ENCODE peak calls at places on chromosome 6, in five cellular contexts. D is kidney glomerular epithelial cell; G is H7; W is stimulated activated naive CD8-positive, alpha-beta T cell treated with anti-CD3 and anti-CD28 coated beads, Interleukin-15, Interleukin-2, amounts not matched to agents 100 U/mL and 50 U/mL, for 24 hours; N is germinal center. X is an unnamed sample.

GRCh38 chr6:74715362-74716068 is 490.3 kb downstream of the COL12A1 start:
- DNase-seq in N (no peak), D (peak), G (no peak), W (no peak), X (no peak)

GRCh38 chr6:112016335-112016734 is 37.6 kb upstream of the CCN6 start:
- DNase-seq in W (peak), D (peak), G (no peak), N (no peak), X (no peak)

GRCh38 chr6:158068893-158069799 is 87.5 kb downstream of the SYNJ2 start:
- DNase-seq in G (peak), D (peak), W (no peak), N (no peak), X (peak)

GRCh38 chr6:25482996-25483395 is 169.0 kb upstream of the SCGN start:
- DNase-seq in G (no peak), N (no peak), W (no peak), D (no peak), X (no peak)

GRCh38 chr6:147662639-147663038 is 154.1 kb downstream of the SAMD5 start:
- DNase-seq in N (no peak), D (no peak), G (no peak), W (no peak), X (no peak)

GRCh38 chr6:158662607-158663464 is 13.0 kb downstream of the SYTL3 start:
- DNase-seq in G (no peak), W (no peak), N (no peak), D (no peak), X (peak)

GRCh38 chr6:137188855-137189254 is 15.4 kb upstream of the IL22RA2 start:
- DNase-seq in W (no peak), D (no peak), N (no peak), G (no peak), X (peak)

GRCh38 chr6:83592770-83593394 is 80.5 kb downstream of the PRSS35 start:
- DNase-seq in G (peak), N (no peak), W (no peak), D (peak), X (no peak)

GRCh38 chr6:143673638-143674037 is 4.1 kb upstream of the PHACTR2 start:
- DNase-seq in N (no peak), G (peak), W (no peak), D (peak), X (no peak)

GRCh38 chr6:119077643-119078448 is 618 bp downstream of the FAM184A start:
- DNase-seq in D (no peak), G (peak), N (peak), W (peak), X (peak)

GRCh38 chr6:33298773-33299236 is at the start of gene RGL2:
- DNase-seq in N (peak), W (peak), D (no peak), G (peak), X (peak)

GRCh38 chr6:29016559-29017427 is 11.7 kb upstream of the ZNF311 start:
- DNase-seq in D (peak), G (peak), W (peak), N (peak), X (peak)

GRCh38 chr6:37680668-37681067 is 17.0 kb downstream of the MDGA1 start:
- DNase-seq in G (no peak), N (no peak), W (no peak), D (no peak), X (no peak)

GRCh38 chr6:35486005-35486925 is 10.6 kb downstream of the TEAD3 start:
- DNase-seq in G (peak), N (no peak), W (no peak), D (peak), X (peak)

GRCh38 chr6:166307082-166307980 is 861 bp downstream of the PRR18 start:
- DNase-seq in W (peak), D (no peak), G (peak), N (peak), X (peak)

GRCh38 chr6:152975204-152975915 is 7.5 kb downstream of the FBXO5 start:
- DNase-seq in W (no peak), G (no peak), D (no peak), N (no peak), X (no peak)

GRCh38 chr6:30213999-30214982 is 1.1 kb upstream of the TRIM26 start:
- DNase-seq in G (peak), D (peak), N (peak), W (peak), X (peak)

GRCh38 chr6:26554669-26555504 is 16.7 kb downstream of the HMGN4 start:
- DNase-seq in W (peak), N (peak), D (peak), G (no peak), X (no peak)

GRCh38 chr6:161694995-161695394 is 421.1 kb upstream of the AGPAT4 start:
- DNase-seq in G (peak), W (no peak), D (no peak), N (no peak), X (no peak)